ENCODE peak calls at places on chromosome 1, in nine cellular contexts. M is PC-9; Q is neuronal stem cell; I is psoas muscle; P is CD8-positive, alpha-beta T cell; S is A549; O is heart right ventricle; Z is left lung; Y is HCT116. A is an unnamed sample.

GRCh38 chr1:56081151-56081550 is 498.2 kb downstream of the PLPP3 start:
- DNase-seq in M (no peak), Q (no peak), I (peak), P (no peak), S (no peak), O (peak), Z (no peak), Y (no peak), A (peak)

GRCh38 chr1:27605796-27606707 is 2.1 kb upstream of the AHDC1 start:
- DNase-seq in M (no peak), Q (peak), I (no peak), P (peak), S (peak), O (peak), Z (no peak), Y (peak), A (peak)

GRCh38 chr1:218284377-218284916 is 646 bp upstream of the RRP15 start:
- DNase-seq in M (no peak), Q (no peak), I (no peak), P (no peak), S (no peak), O (no peak), Z (peak), Y (no peak), A (no peak)

GRCh38 chr1:59186656-59187055 is 110.2 kb upstream of the FGGY start:
- DNase-seq in M (no peak), Q (no peak), I (peak), P (no peak), S (no peak), O (no peak), Z (no peak), Y (no peak), A (peak)

GRCh38 chr1:246631426-246631825 is 65.2 kb downstream of the CNST start:
- DNase-seq in M (no peak), Q (no peak), I (no peak), P (no peak), S (no peak), O (no peak), Z (no peak), Y (no peak), A (no peak)

GRCh38 chr1:115214098-115214497 is 124.0 kb downstream of the NGF start:
- DNase-seq in M (no peak), Q (no peak), I (no peak), P (no peak), S (no peak), O (no peak), Z (no peak), Y (no peak), A (no peak)

GRCh38 chr1:51517361-51518032 is 1.6 kb downstream of the EPS15 start:
- DNase-seq in M (no peak), Q (no peak), I (no peak), P (no peak), S (peak), O (no peak), Z (no peak), Y (no peak), A (no peak)

GRCh38 chr1:119285482-119285881 is 83.1 kb upstream of the HAO2 start:
- DNase-seq in M (no peak), Q (no peak), I (no peak), P (no peak), S (no peak), O (no peak), Z (no peak), Y (no peak), A (peak)

GRCh38 chr1:229254910-229255541 is 15.9 kb upstream of the RAB4A start:
- DNase-seq in M (no peak), Q (no peak), I (no peak), P (peak), S (no peak), O (no peak), Z (no peak), Y (no peak), A (no peak)

GRCh38 chr1:6802454-6802853 is 17.2 kb downstream of the CAMTA1 start:
- DNase-seq in M (no peak), Q (no peak), I (no peak), P (no peak), S (no peak), O (no peak), Z (no peak), Y (no peak), A (no peak)

GRCh38 chr1:32926562-32926961 is 25.4 kb upstream of the TMEM54 start:
- DNase-seq in M (no peak), Q (no peak), I (no peak), P (no peak), S (no peak), O (no peak), Z (no peak), Y (no peak), A (no peak)

GRCh38 chr1:248820041-248820585 is 5.6 kb downstream of the SH3BP5L start:
- DNase-seq in M (no peak), Q (no peak), I (no peak), P (no peak), S (no peak), O (no peak), Z (no peak), Y (no peak), A (no peak)

GRCh38 chr1:61460230-61460629 is 264.7 kb downstream of the TM2D1 start:
- DNase-seq in M (no peak), Q (no peak), I (no peak), P (no peak), S (no peak), O (no peak), Z (no peak), Y (no peak), A (no peak)

GRCh38 chr1:193479187-193479586 is 292.8 kb upstream of the B3GALT2 start:
- DNase-seq in M (no peak), Q (no peak), I (no peak), P (peak), S (no peak), O (no peak), Z (peak), Y (no peak), A (no peak)

GRCh38 chr1:226625832-226626576 is 77.4 kb downstream of the STUM start:
- DNase-seq in M (no peak), Q (no peak), I (peak), P (no peak), S (no peak), O (no peak), Z (peak), Y (no peak), A (no peak)

GRCh38 chr1:151887028-151887427 is 22.3 kb downstream of the THEM4 start:
- DNase-seq in M (peak), Q (no peak), I (no peak), P (no peak), S (no peak), O (no peak), Z (no peak), Y (no peak), A (no peak)

GRCh38 chr1:57033222-57034019 is 67.6 kb upstream of the C8B start:
- DNase-seq in M (no peak), Q (no peak), I (no peak), P (no peak), S (no peak), O (no peak), Z (no peak), Y (no peak), A (no peak)

GRCh38 chr1:64195089-64195410 is 8.4 kb upstream of the UBE2U start:
- DNase-seq in M (no peak), Q (no peak), I (no peak), P (no peak), S (no peak), O (no peak), Z (no peak), Y (no peak), A (no peak)

GRCh38 chr1:12473596-12474329 is 144.2 kb downstream of the DHRS3 start:
- DNase-seq in M (no peak), Q (no peak), I (no peak), P (no peak), S (no peak), O (peak), Z (no peak), Y (no peak), A (no peak)
- H3K27ac ChIP-seq in M (no peak), Q (no peak), I (peak), P (peak), S (no peak), O (peak), Z (peak), Y (no peak), A (no peak)

GRCh38 chr1:157773723-157774350 is 3.1 kb downstream of the FCRL2 start:
- DNase-seq in M (no peak), Q (peak), I (no peak), P (no peak), S (no peak), O (no peak), Z (no peak), Y (no peak), A (no peak)

GRCh38 chr1:157775101-157775870 is 1.6 kb downstream of the FCRL2 start:
- DNase-seq in M (no peak), Q (no peak), I (no peak), P (no peak), S (no peak), O (no peak), Z (no peak), Y (no peak), A (no peak)

GRCh38 chr1:157770442-157771043 is 6.4 kb downstream of the FCRL2 start:
- DNase-seq in M (no peak), Q (no peak), I (no peak), P (no peak), S (no peak), O (no peak), Z (no peak), Y (no peak), A (no peak)

GRCh38 chr1:157774412-157774811 is 2.5 kb downstream of the FCRL2 start:
- DNase-seq in M (no peak), Q (no peak), I (no peak), P (no peak), S (no peak), O (no peak), Z (no peak), Y (no peak), A (no peak)

DNA sequence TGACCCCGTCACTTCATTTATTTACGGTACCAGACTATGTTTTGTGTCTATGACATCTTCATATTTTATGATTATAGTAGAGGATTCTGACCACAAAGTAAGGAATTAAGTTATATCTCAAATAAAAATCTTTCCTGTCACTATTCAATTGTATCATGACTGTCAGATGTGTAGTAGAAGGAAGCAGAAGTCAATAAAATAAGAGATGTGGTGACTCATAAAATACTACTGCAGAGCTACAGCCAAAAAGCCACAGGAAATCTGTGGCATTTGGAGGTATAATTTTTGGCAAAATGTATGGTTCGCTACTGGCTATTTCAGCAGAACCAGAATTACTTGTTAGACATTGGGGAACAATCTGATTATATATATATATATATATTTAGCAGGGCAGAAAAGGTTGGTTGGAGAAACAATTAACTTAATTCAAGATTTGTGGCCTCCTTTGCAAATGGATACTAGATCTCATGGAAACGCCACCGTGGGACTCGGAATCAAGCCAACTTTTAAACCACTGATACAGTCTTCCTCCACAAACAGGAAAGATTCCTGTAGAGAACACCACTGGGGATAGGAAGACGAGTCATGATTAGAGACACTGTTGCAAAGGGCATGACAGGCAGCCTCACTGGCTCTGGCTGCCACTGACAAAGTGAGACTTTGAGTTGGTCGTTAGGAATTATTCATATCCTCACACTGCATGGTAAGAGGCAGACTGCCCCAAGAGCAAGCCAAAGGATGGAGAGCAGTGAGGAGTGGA is 5.1 kb downstream of the FCRL2 start:
- DNase-seq in M (peak), Q (no peak), I (no peak), P (no peak), S (no peak), O (no peak), Z (no peak), Y (no peak), A (no peak)
- H3K4me3 ChIP-seq in M (no peak), Q (no peak), I (no peak), P (no peak), S (no peak), O (no peak), Z (no peak), Y (no peak), A (no peak)

GRCh38 chr1:205675247-205675646 is 5.1 kb downstream of the SLC45A3 start:
- DNase-seq in M (no peak), Q (no peak), I (no peak), P (no peak), S (no peak), O (no peak), Z (no peak), Y (no peak), A (no peak)

GRCh38 chr1:205676002-205676401 is 4.3 kb downstream of the SLC45A3 start:
- DNase-seq in M (no peak), Q (no peak), I (no peak), P (no peak), S (no peak), O (no peak), Z (no peak), Y (no peak), A (no peak)

GRCh38 chr1:205677152-205677551 is 3.2 kb downstream of the SLC45A3 start:
- DNase-seq in M (no peak), Q (no peak), I (no peak), P (no peak), S (no peak), O (no peak), Z (no peak), Y (no peak), A (no peak)

GRCh38 chr1:205678286-205679111 is 1.8 kb downstream of the SLC45A3 start:
- DNase-seq in M (no peak), Q (no peak), I (no peak), P (no peak), S (no peak), O (peak), Z (no peak), Y (no peak), A (no peak)

GRCh38 chr1:205676597-205676996 is 3.7 kb downstream of the SLC45A3 start:
- DNase-seq in M (no peak), Q (no peak), I (no peak), P (no peak), S (no peak), O (no peak), Z (no peak), Y (no peak), A (no peak)
- H3K27ac ChIP-seq in M (no peak), Q (no peak), I (no peak), P (no peak), S (no peak), O (no peak), Z (no peak), Y (no peak), A (no peak)

DNA sequence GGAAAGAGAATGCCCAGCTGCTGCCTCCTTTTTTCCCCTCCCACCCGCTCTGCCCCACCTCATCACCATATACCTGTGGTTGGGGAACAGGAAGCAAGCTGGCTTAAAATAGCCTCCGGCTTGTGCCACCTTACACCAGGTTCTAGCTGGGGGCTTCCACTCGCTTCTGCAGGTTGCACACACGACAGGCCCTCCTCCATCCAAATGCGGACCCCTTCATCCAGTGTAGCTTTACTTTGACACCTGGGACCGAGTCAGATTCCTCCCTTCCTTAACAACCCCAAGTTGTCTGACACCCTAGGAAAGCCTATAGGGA is 14.6 kb downstream of the BLACAT1 start:
- DNase-seq in M (peak), Q (no peak), I (no peak), P (no peak), S (no peak), O (no peak), Z (no peak), Y (no peak), A (no peak)
- H3K4me3 ChIP-seq in M (peak), Q (no peak), I (no peak), P (peak), S (no peak), O (no peak), Z (no peak), Y (peak), A (no peak)

GRCh38 chr1:179825201-179825600 is 52.4 kb downstream of the TOR1AIP2 start:
- DNase-seq in M (no peak), Q (no peak), I (peak), P (no peak), S (no peak), O (no peak), Z (no peak), Y (no peak), A (no peak)
- H3K27ac ChIP-seq in M (no peak), Q (no peak), I (no peak), P (no peak), S (no peak), O (no peak), Z (no peak), Y (no peak), A (no peak)